ENCODE peak calls at places on chromosomes 5 and 9, in four cellular contexts. One of them, this sample, is unnamed.

GRCh38 chr9:91354846-91355245 is 6.9 kb downstream of the AUH start:
- DNase-seq in mammary epithelial cell: no peak
- DNase-seq in SK-N-SH: no peak
- DNase-seq in bronchial epithelial cell: no peak
- DNase-seq in this sample: no peak

GRCh38 chr5:14451866-14452265 is 129.7 kb upstream of the OTULINL start:
- DNase-seq in mammary epithelial cell: no peak
- DNase-seq in SK-N-SH: no peak
- DNase-seq in bronchial epithelial cell: no peak
- DNase-seq in this sample: no peak

GRCh38 chr5:140329739-140330481 is 16.5 kb downstream of the HBEGF start:
- DNase-seq in mammary epithelial cell: no peak
- DNase-seq in SK-N-SH: no peak
- DNase-seq in bronchial epithelial cell: no peak
- DNase-seq in this sample: no peak

GRCh38 chr9:101399641-101399965 is 952 bp downstream of the ZNF189 start:
- DNase-seq in mammary epithelial cell: no peak
- DNase-seq in SK-N-SH: no peak
- DNase-seq in bronchial epithelial cell: no peak
- DNase-seq in this sample: no peak

GRCh38 chr9:122051401-122052346 is 41.4 kb downstream of the TTLL11 start:
- DNase-seq in mammary epithelial cell: peak; percentile 9
- DNase-seq in SK-N-SH: no peak
- DNase-seq in bronchial epithelial cell: no peak
- DNase-seq in this sample: peak; percentile 23

GRCh38 chr5:109788596-109788995 is 98.9 kb downstream of the MAN2A1 start:
- DNase-seq in mammary epithelial cell: no peak
- DNase-seq in SK-N-SH: no peak
- DNase-seq in bronchial epithelial cell: no peak
- DNase-seq in this sample: peak; percentile 4

GRCh38 chr5:146640285-146640896 is 124.4 kb upstream of the GPR151 start:
- DNase-seq in mammary epithelial cell: no peak
- DNase-seq in SK-N-SH: no peak
- DNase-seq in bronchial epithelial cell: no peak
- DNase-seq in this sample: no peak

GRCh38 chr5:84430863-84431663 is 46.4 kb upstream of the EDIL3 start:
- DNase-seq in mammary epithelial cell: peak; percentile 60
- DNase-seq in SK-N-SH: no peak
- DNase-seq in bronchial epithelial cell: peak; percentile 42
- DNase-seq in this sample: no peak

GRCh38 chr9:6584881-6585597 is 60.5 kb downstream of the GLDC start:
- DNase-seq in mammary epithelial cell: no peak
- DNase-seq in SK-N-SH: peak; percentile 30
- DNase-seq in bronchial epithelial cell: peak; percentile 53
- DNase-seq in this sample: peak; percentile 39

GRCh38 chr5:41524174-41524573 is 13.8 kb upstream of the PLCXD3 start:
- DNase-seq in mammary epithelial cell: no peak
- DNase-seq in SK-N-SH: no peak
- DNase-seq in bronchial epithelial cell: no peak
- DNase-seq in this sample: no peak

GRCh38 chr9:72292874-72293607 is 72.0 kb downstream of the ZFAND5 start:
- DNase-seq in mammary epithelial cell: peak; percentile 30
- DNase-seq in SK-N-SH: no peak
- DNase-seq in bronchial epithelial cell: peak; percentile 91
- DNase-seq in this sample: no peak

GRCh38 chr5:124697912-124698690 is 48.3 kb downstream of the ZNF608 start:
- DNase-seq in mammary epithelial cell: no peak
- DNase-seq in SK-N-SH: no peak
- DNase-seq in bronchial epithelial cell: no peak
- DNase-seq in this sample: no peak

GRCh38 chr5:103829585-103829984 is 267.0 kb upstream of the NUDT12 start:
- DNase-seq in mammary epithelial cell: no peak
- DNase-seq in SK-N-SH: no peak
- DNase-seq in bronchial epithelial cell: no peak
- DNase-seq in this sample: peak; percentile 14

GRCh38 chr5:143445726-143446125 is 42.2 kb upstream of the NR3C1 start:
- DNase-seq in mammary epithelial cell: no peak
- DNase-seq in SK-N-SH: peak; percentile 16
- DNase-seq in bronchial epithelial cell: no peak
- DNase-seq in this sample: no peak

GRCh38 chr5:62111428-62111827 is 194.6 kb upstream of the KIF2A start:
- DNase-seq in mammary epithelial cell: peak; percentile 32
- DNase-seq in SK-N-SH: no peak
- DNase-seq in bronchial epithelial cell: peak; percentile 39
- DNase-seq in this sample: no peak

GRCh38 chr5:180850434-180851078 is 10.5 kb downstream of the ZFP62 start:
- DNase-seq in mammary epithelial cell: no peak
- DNase-seq in SK-N-SH: no peak
- DNase-seq in bronchial epithelial cell: no peak
- DNase-seq in this sample: no peak

GRCh38 chr5:79512692-79513518 is 1.0 kb downstream of the HOMER1 start:
- DNase-seq in mammary epithelial cell: peak; percentile 48
- DNase-seq in SK-N-SH: peak; percentile 34
- DNase-seq in bronchial epithelial cell: peak; percentile 30
- DNase-seq in this sample: peak; percentile 31

GRCh38 chr9:137438591-137439157 is 2.5 kb downstream of the ENTPD8 start:
- DNase-seq in mammary epithelial cell: no peak
- DNase-seq in SK-N-SH: no peak
- DNase-seq in bronchial epithelial cell: no peak
- DNase-seq in this sample: no peak

GRCh38 chr9:18189876-18190670 is 283.9 kb upstream of the ADAMTSL1 start:
- DNase-seq in mammary epithelial cell: no peak
- DNase-seq in SK-N-SH: no peak
- DNase-seq in bronchial epithelial cell: peak; percentile 42
- DNase-seq in this sample: no peak

GRCh38 chr5:124742983-124743533 is 3.4 kb downstream of the ZNF608 start:
- DNase-seq in mammary epithelial cell: peak; percentile 92
- DNase-seq in SK-N-SH: no peak
- DNase-seq in bronchial epithelial cell: peak; percentile 94
- DNase-seq in this sample: peak; percentile 35

GRCh38 chr9:116355153-116355827 is 201.7 kb downstream of the PAPPA start:
- DNase-seq in mammary epithelial cell: peak; percentile 11
- DNase-seq in SK-N-SH: no peak
- DNase-seq in bronchial epithelial cell: peak; percentile 67
- DNase-seq in this sample: no peak

GRCh38 chr9:29830815-29831214 is 2257.5 kb upstream of the C9orf72 start:
- DNase-seq in mammary epithelial cell: peak; percentile 37
- DNase-seq in SK-N-SH: peak; percentile 21
- DNase-seq in bronchial epithelial cell: peak; percentile 44
- DNase-seq in this sample: no peak

GRCh38 chr9:86800681-86801080 is 146.6 kb downstream of the GAS1 start:
- DNase-seq in mammary epithelial cell: no peak
- DNase-seq in SK-N-SH: no peak
- DNase-seq in bronchial epithelial cell: no peak
- DNase-seq in this sample: no peak

GRCh38 chr5:33659526-33660169 is 218.9 kb downstream of the TARS1 start:
- DNase-seq in mammary epithelial cell: no peak
- DNase-seq in SK-N-SH: no peak
- DNase-seq in bronchial epithelial cell: no peak
- DNase-seq in this sample: no peak

GRCh38 chr9:131145245-131145644 is 19.9 kb downstream of the NUP214 start:
- DNase-seq in mammary epithelial cell: no peak
- DNase-seq in SK-N-SH: no peak
- DNase-seq in bronchial epithelial cell: no peak
- DNase-seq in this sample: no peak

GRCh38 chr9:35748239-35748857 is 680 bp downstream of the GBA2 start:
- DNase-seq in mammary epithelial cell: peak; percentile 18
- DNase-seq in SK-N-SH: no peak
- DNase-seq in bronchial epithelial cell: no peak
- DNase-seq in this sample: no peak

GRCh38 chr9:122810306-122810946 is 10.5 kb downstream of the OR1K1 start:
- DNase-seq in mammary epithelial cell: peak; percentile 62
- DNase-seq in SK-N-SH: peak; percentile 78
- DNase-seq in bronchial epithelial cell: peak; percentile 67
- DNase-seq in this sample: peak; percentile 80

GRCh38 chr9:121551985-121552753 is 52.5 kb upstream of the GGTA1 start:
- DNase-seq in mammary epithelial cell: no peak
- DNase-seq in SK-N-SH: no peak
- DNase-seq in bronchial epithelial cell: no peak
- DNase-seq in this sample: no peak

GRCh38 chr9:90340421-90340820 is 302.2 kb downstream of the DIRAS2 start:
- DNase-seq in mammary epithelial cell: peak; percentile 14
- DNase-seq in SK-N-SH: no peak
- DNase-seq in bronchial epithelial cell: peak; percentile 60
- DNase-seq in this sample: no peak

GRCh38 chr9:12290166-12290869 is 402.9 kb upstream of the TYRP1 start:
- DNase-seq in mammary epithelial cell: no peak
- DNase-seq in SK-N-SH: no peak
- DNase-seq in bronchial epithelial cell: no peak
- DNase-seq in this sample: no peak

GRCh38 chr5:154371687-154372086 is 74.1 kb upstream of the SAP30L start:
- DNase-seq in mammary epithelial cell: peak; percentile 65
- DNase-seq in SK-N-SH: no peak
- DNase-seq in bronchial epithelial cell: peak; percentile 75
- DNase-seq in this sample: no peak

GRCh38 chr5:91150189-91150588 is 232.9 kb downstream of the ARRDC3 start:
- DNase-seq in mammary epithelial cell: peak; percentile 57
- DNase-seq in SK-N-SH: no peak
- DNase-seq in bronchial epithelial cell: peak; percentile 79
- DNase-seq in this sample: no peak

GRCh38 chr5:171926311-171926710 is 80.1 kb downstream of the FBXW11 start:
- DNase-seq in mammary epithelial cell: no peak
- DNase-seq in SK-N-SH: no peak
- DNase-seq in bronchial epithelial cell: no peak
- DNase-seq in this sample: no peak

GRCh38 chr5:171931163-171931562 is 75.3 kb downstream of the FBXW11 start:
- DNase-seq in mammary epithelial cell: no peak
- DNase-seq in SK-N-SH: no peak
- DNase-seq in bronchial epithelial cell: no peak
- DNase-seq in this sample: no peak

GRCh38 chr5:171924493-171925122 is 81.8 kb downstream of the FBXW11 start:
- DNase-seq in mammary epithelial cell: no peak
- DNase-seq in SK-N-SH: no peak
- DNase-seq in bronchial epithelial cell: no peak
- DNase-seq in this sample: no peak

GRCh38 chr5:171927345-171927941 is 79.0 kb downstream of the FBXW11 start:
- DNase-seq in mammary epithelial cell: no peak
- DNase-seq in SK-N-SH: no peak
- DNase-seq in bronchial epithelial cell: no peak
- DNase-seq in this sample: no peak
- TF ChIP-seq CTCF in mammary epithelial cell: peak; percentile 44
- TF ChIP-seq CTCF in SK-N-SH: peak; percentile 58
- TF ChIP-seq CTCF in bronchial epithelial cell: peak; percentile 33
- TF ChIP-seq CTCF in this sample: peak; percentile 29

GRCh38 chr9:132673355-132673754 is 3.1 kb downstream of the GTF3C4 start:
- DNase-seq in mammary epithelial cell: peak; percentile 60
- DNase-seq in SK-N-SH: peak; percentile 53
- DNase-seq in bronchial epithelial cell: peak; percentile 64
- DNase-seq in this sample: no peak
- TF ChIP-seq CTCF in mammary epithelial cell: peak; percentile 40
- TF ChIP-seq CTCF in SK-N-SH: peak; percentile 37
- TF ChIP-seq CTCF in bronchial epithelial cell: peak; percentile 34
- TF ChIP-seq CTCF in this sample: no peak

DNA sequence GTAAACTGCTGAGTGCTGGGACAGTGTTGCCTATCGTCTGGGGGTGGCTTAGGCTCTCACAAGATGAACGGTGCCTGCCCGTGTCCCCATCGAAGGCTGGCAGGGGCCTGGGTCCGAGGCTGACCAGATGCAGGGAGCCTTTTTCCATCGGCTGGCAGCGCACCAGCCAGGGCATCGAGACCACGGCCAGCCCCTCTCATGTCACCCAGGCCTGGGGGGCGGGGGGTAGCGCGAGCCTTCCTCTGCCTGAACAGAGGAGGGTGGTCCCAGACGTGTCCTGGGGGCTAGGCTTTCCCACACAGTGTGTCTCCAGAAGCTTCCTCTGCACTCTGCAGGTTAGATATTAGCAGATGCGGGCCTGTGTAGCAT is 17.3 kb downstream of the FGD3 start:
- DNase-seq in mammary epithelial cell: no peak
- DNase-seq in SK-N-SH: no peak
- DNase-seq in bronchial epithelial cell: no peak
- DNase-seq in this sample: no peak
- TF ChIP-seq CTCF in mammary epithelial cell: no peak
- TF ChIP-seq CTCF in SK-N-SH: no peak
- TF ChIP-seq CTCF in bronchial epithelial cell: no peak
- TF ChIP-seq CTCF in this sample: no peak

GRCh38 chr5:107043665-107044064 is 627.1 kb downstream of the EFNA5 start:
- DNase-seq in mammary epithelial cell: no peak
- DNase-seq in SK-N-SH: no peak
- DNase-seq in bronchial epithelial cell: no peak
- DNase-seq in this sample: no peak

DNA sequence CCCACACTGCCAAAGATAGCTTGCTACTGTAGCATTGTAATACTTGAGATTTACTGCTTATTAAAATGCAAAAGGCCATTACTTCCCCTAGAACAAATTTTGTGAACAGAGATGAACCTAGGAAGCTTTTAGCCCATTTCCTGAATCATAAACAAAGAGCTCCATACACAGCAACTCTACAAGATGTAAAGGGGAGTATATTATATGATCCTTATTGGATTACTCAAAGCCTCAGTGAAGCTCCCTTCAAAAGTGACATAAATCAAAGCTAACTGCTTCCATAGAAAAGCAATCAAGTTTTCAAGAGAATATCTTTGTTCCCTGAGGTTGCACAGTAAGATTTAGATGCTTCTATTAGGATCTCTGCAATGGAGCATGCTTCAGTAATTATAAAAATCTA is 629.8 kb downstream of the EFNA5 start:
- DNase-seq in mammary epithelial cell: no peak
- DNase-seq in SK-N-SH: no peak
- DNase-seq in bronchial epithelial cell: no peak
- DNase-seq in this sample: no peak
- TF ChIP-seq CTCF in mammary epithelial cell: no peak
- TF ChIP-seq CTCF in SK-N-SH: no peak
- TF ChIP-seq CTCF in bronchial epithelial cell: no peak
- TF ChIP-seq CTCF in this sample: no peak

GRCh38 chr9:32010322-32010721 is 374.1 kb upstream of the ACO1 start:
- DNase-seq in mammary epithelial cell: no peak
- DNase-seq in SK-N-SH: no peak
- DNase-seq in bronchial epithelial cell: no peak
- DNase-seq in this sample: no peak

GRCh38 chr9:32004431-32005076 is 379.9 kb upstream of the ACO1 start:
- DNase-seq in mammary epithelial cell: no peak
- DNase-seq in SK-N-SH: no peak
- DNase-seq in bronchial epithelial cell: no peak
- DNase-seq in this sample: no peak
- TF ChIP-seq CTCF in mammary epithelial cell: no peak
- TF ChIP-seq CTCF in SK-N-SH: no peak
- TF ChIP-seq CTCF in bronchial epithelial cell: no peak
- TF ChIP-seq CTCF in this sample: no peak